ENCODE peak calls at places on chromosomes 6 and 20, in six cellular contexts. G is fibroblast of lung; S is gastrocnemius medialis; B is K562; J is mucosa of descending colon; M is CD4-positive, alpha-beta memory T cell. D is an unnamed sample.

GRCh38 chr20:7496394-7497111 is 443.7 kb downstream of the HAO1 start:
- DNase-seq in B (no peak), S (no peak), M (no peak), J (no peak), G (peak; percentile 86), D (no peak)

GRCh38 chr6:99933129-99933528 is 60.9 kb downstream of the MCHR2 start:
- DNase-seq in J (no peak), B (no peak), M (no peak), S (no peak), G (peak; percentile 80), D (no peak)

GRCh38 chr20:47706345-47706744 is 78.9 kb downstream of the SULF2 start:
- DNase-seq in J (no peak), G (no peak), B (no peak), S (no peak), M (no peak), D (no peak)

GRCh38 chr20:29689411-29690225 is 1567.8 kb upstream of the DEFB115 start:
- DNase-seq in G (no peak), S (no peak), M (no peak), B (peak; percentile 76), J (no peak), D (no peak)

GRCh38 chr6:131292145-131292938 is 157.1 kb downstream of the AKAP7 start:
- DNase-seq in J (no peak), G (no peak), S (no peak), B (no peak), M (no peak), D (no peak)

GRCh38 chr6:168886964-168887363 is 366.7 kb downstream of the THBS2 start:
- DNase-seq in S (no peak), B (no peak), M (no peak), J (no peak), G (no peak), D (no peak)

GRCh38 chr6:52500268-52501129 is 76.4 kb downstream of the TRAM2 start:
- DNase-seq in B (no peak), G (no peak), J (no peak), M (no peak), S (no peak), D (no peak)

GRCh38 chr6:39362487-39362865 is 40.0 kb upstream of the KCNK16 start:
- DNase-seq in B (no peak), G (no peak), M (no peak), J (no peak), S (no peak), D (no peak)

GRCh38 chr6:22873531-22874136 is 304.3 kb downstream of the HDGFL1 start:
- DNase-seq in M (no peak), S (peak; percentile 19), J (no peak), G (peak; percentile 81), B (no peak), D (no peak)

GRCh38 chr6:46776070-46776752 is 17.0 kb upstream of the MEP1A start:
- DNase-seq in J (no peak), B (no peak), G (no peak), S (no peak), M (no peak), D (no peak)

GRCh38 chr6:111478749-111479148 is 4.3 kb downstream of the REV3L start:
- DNase-seq in B (no peak), M (peak; percentile 47), G (peak; percentile 69), S (no peak), J (no peak), D (no peak)

GRCh38 chr20:23100021-23100753 is 14.1 kb upstream of the CD93 start:
- DNase-seq in S (no peak), B (no peak), M (no peak), J (no peak), G (no peak), D (no peak)

GRCh38 chr6:25506020-25506419 is 146.0 kb upstream of the SCGN start:
- DNase-seq in J (no peak), G (no peak), B (no peak), S (no peak), M (no peak), D (no peak)

GRCh38 chr6:154432533-154433476 is 76.2 kb upstream of the IPCEF1 start:
- DNase-seq in B (peak; percentile 59), S (no peak), M (no peak), G (peak; percentile 65), J (no peak), D (no peak)

GRCh38 chr6:42813074-42813645 is 31.3 kb downstream of the BICRAL start:
- DNase-seq in M (no peak), B (no peak), S (no peak), J (no peak), G (no peak), D (no peak)

GRCh38 chr6:157530126-157530525 is 149.1 kb downstream of the ZDHHC14 start:
- DNase-seq in B (no peak), M (no peak), J (no peak), G (no peak), S (no peak), D (no peak)

GRCh38 chr6:3237761-3238662 is 10.6 kb upstream of the TUBB2B start:
- DNase-seq in M (no peak), B (no peak), G (no peak), J (no peak), S (peak; percentile 47), D (no peak)

GRCh38 chr20:12570371-12570770 is 438.4 kb upstream of the SPTLC3 start:
- DNase-seq in B (no peak), S (no peak), J (peak; percentile 37), G (no peak), M (no peak), D (no peak)

GRCh38 chr6:30097902-30098606 is 14.8 kb downstream of the TRIM31 start:
- DNase-seq in J (no peak), S (no peak), M (peak; percentile 14), G (no peak), B (no peak), D (no peak)

GRCh38 chr6:97322811-97323210 is 39.8 kb upstream of the MMS22L start:
- DNase-seq in J (no peak), B (no peak), G (peak; percentile 82), M (no peak), S (no peak), D (no peak)

GRCh38 chr6:73180718-73181619 is 44.3 kb downstream of the KHDC1L start:
- DNase-seq in S (peak; percentile 30), G (peak; percentile 71), J (no peak), M (peak; percentile 32), B (peak; percentile 30), D (no peak)

GRCh38 chr6:135088818-135089809 is 34.5 kb upstream of the HBS1L start:
- DNase-seq in S (no peak), J (no peak), B (peak; percentile 59), G (peak; percentile 73), M (peak; percentile 30), D (no peak)

GRCh38 chr6:33905081-33905609 is 101.3 kb upstream of the MLN start:
- DNase-seq in J (no peak), G (no peak), B (peak; percentile 94), S (no peak), M (peak; percentile 73), D (no peak)

DNA sequence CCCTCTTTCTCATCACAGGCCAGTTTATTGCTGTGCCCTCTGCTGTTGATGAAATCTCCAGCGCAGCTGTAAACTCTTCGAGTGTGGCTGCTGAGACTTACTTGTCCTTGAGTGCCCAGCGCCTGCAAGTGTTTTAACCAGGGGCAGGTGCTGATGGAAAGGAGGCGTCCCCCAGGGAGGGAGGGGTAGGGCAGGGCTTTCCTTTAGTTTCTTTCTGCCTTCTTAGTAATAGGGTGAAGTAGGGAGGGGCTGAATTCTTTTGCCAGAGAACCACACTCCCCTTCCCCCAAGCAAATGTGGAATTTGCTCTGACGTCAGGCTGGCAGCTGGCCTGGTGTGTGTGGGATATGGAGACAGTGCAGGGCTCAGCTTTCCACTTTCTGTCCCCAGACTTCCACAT is 61.2 kb downstream of the IGF2R start:
- DNase-seq in S (peak; percentile 89), G (peak; percentile 97), B (no peak), J (peak; percentile 68), M (no peak), D (peak; percentile 62)
- H3K4me3 ChIP-seq in S (no peak overlapping the region), G (no peak overlapping the region), B (no peak overlapping the region), J (no peak overlapping the region), M (no peak overlapping the region), D (peak overlapping the region; percentile 43)

DNA sequence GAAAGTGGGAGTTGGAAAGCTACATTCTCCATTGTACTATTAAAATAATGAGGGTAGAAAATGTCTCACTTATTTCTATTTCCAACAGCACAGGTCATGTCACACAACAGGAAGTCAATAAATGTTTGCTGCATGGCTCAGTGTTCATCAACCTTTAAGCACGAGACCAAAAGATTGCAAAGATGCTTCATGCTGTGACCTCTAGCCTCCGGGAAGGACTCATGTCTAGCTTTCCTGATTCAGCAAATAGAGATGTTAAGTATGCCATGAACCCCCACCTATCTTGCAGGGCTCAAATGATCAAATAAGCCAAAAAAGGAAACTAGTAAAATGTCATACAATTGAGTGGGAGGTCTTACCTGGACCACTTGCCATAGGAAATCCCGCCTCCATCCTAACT is 57.3 kb downstream of the NCOA6 start:
- DNase-seq in S (no peak), M (no peak), J (no peak), B (no peak), G (peak; percentile 58), D (no peak)
- H3K36me3 ChIP-seq in S (no peaks in the 10 kb centered on the region), M (peaks cover 33% of the 10 kb centered on the region), J (no peaks in the 10 kb centered on the region), B (peaks cover 77% of the 10 kb centered on the region), G (peaks cover 12% of the 10 kb centered on the region), D (peaks cover 29% of the 10 kb centered on the region)

DNA sequence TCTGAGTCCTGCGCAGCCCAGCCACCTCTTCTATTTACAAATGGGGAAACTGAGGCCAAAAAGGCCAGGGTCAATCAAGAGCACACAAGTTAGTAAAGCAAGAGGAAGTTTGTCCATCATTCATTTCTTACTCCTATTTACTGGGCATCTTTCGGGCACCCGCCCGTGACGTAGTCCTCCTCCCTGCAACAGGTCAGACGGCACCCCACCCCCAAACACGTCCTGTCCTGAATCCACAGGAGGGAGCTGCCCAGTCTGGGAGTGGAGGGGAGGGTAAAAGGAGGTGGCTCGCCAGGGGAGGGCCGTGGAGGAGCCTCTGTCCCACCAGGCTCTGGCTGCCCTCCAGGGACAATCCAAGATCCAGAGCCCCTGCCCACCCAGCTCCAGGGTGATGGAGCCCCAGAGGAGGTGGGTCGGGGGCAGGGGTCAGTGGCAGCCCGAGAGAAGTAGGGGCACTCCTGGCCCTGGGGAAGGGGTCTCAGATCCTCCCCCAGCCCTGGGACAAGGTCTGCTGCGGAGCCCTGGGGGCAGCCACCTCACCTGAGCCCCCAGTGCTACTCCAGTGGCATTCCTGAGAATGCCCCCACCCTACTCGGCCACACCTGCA is 2.5 kb upstream of the LAMA5 start:
- DNase-seq in S (no peak), M (no peak), J (no peak), G (no peak), B (no peak), D (no peak)
- H3K4me3 ChIP-seq in S (no peak overlapping the region), M (no peak overlapping the region), J (no peak overlapping the region), G (no peak overlapping the region), B (no peak overlapping the region), D (no peak overlapping the region)

GRCh38 chr6:31497595-31498476 is at the start of gene MICB:
- DNase-seq in S (peak; percentile 42), G (peak; percentile 78), J (peak; percentile 78), M (peak; percentile 80), B (peak; percentile 86), D (peak; percentile 56)
- H3K36me3 ChIP-seq in S (no peaks in the 10 kb centered on the region), G (no peaks in the 10 kb centered on the region), J (no peaks in the 10 kb centered on the region), M (no peaks in the 10 kb centered on the region), B (no peaks in the 10 kb centered on the region), D (no peaks in the 10 kb centered on the region)

D was measured in thoracic aorta.